ENCODE peak calls at places on chromosomes 3 and 15, in five cellular contexts. T is OCI-LY7, H is tibial nerve, F is ovary, W is PC-9. O is an unnamed sample.

GRCh38 chr3:145519598-145520078 is 641.3 kb downstream of the PLOD2 start:
- DNase-seq in T (no peak), H (no peak), F (no peak), W (no peak), O (no peak)

GRCh38 chr3:119184083-119184482 is 10.7 kb downstream of the UPK1B start:
- DNase-seq in T (no peak), H (no peak), F (no peak), W (no peak), O (no peak)

GRCh38 chr3:15332405-15333098 is at the start of gene SH3BP5:
- DNase-seq in T (peak; percentile 86), H (peak; percentile 66), F (peak; percentile 82), W (peak; percentile 36), O (no peak)

GRCh38 chr3:33718595-33718907 is 497 bp upstream of the CLASP2 start:
- DNase-seq in T (no peak), H (no peak), F (no peak), W (no peak), O (no peak)

GRCh38 chr3:87436781-87437543 is 160.6 kb upstream of the POU1F1 start:
- DNase-seq in T (no peak), H (no peak), F (no peak), W (no peak), O (no peak)

GRCh38 chr3:113271594-113272368 is 60.4 kb downstream of the BOC start:
- DNase-seq in T (no peak), H (no peak), F (no peak), W (no peak), O (no peak)

GRCh38 chr3:188170461-188171459 is 16.8 kb downstream of the LPP start:
- DNase-seq in T (peak; percentile 35), H (no peak), F (no peak), W (peak; percentile 87), O (no peak)

GRCh38 chr15:76058714-76059319 is 968 bp upstream of the TMEM266 start:
- DNase-seq in T (no peak), H (no peak), F (no peak), W (no peak), O (no peak)

GRCh38 chr3:48194446-48195071 is 6.3 kb upstream of the CDC25A start:
- DNase-seq in T (peak; percentile 70), H (peak; percentile 71), F (peak; percentile 67), W (peak; percentile 55), O (no peak)

GRCh38 chr15:96392380-96393208 is 62.1 kb downstream of the NR2F2 start:
- DNase-seq in T (no peak), H (no peak), F (no peak), W (no peak), O (no peak)

GRCh38 chr15:74897300-74897701 is 7.5 kb downstream of the MPI start:
- DNase-seq in T (no peak), H (no peak), F (no peak), W (no peak), O (no peak)

GRCh38 chr15:84800365-84800806 is 16.8 kb upstream of the ALPK3 start:
- DNase-seq in T (no peak), H (no peak), F (no peak), W (no peak), O (no peak)

GRCh38 chr15:71333839-71334238 is 218.6 kb downstream of the THSD4 start:
- DNase-seq in T (no peak), H (no peak), F (no peak), W (no peak), O (no peak)

GRCh38 chr15:56040081-56041035 is 46.9 kb upstream of the NEDD4 start:
- DNase-seq in T (no peak), H (peak; percentile 79), F (no peak), W (peak; percentile 86), O (peak; percentile 45)

GRCh38 chr3:61928020-61928419 is 366.6 kb downstream of the PTPRG start:
- DNase-seq in T (no peak), H (no peak), F (no peak), W (no peak), O (no peak)

GRCh38 chr3:56899851-56900250 is 98.1 kb upstream of the ARHGEF3 start:
- DNase-seq in T (no peak), H (no peak), F (no peak), W (no peak), O (no peak)

GRCh38 chr3:53822331-53822741 is 23.9 kb downstream of the CHDH start:
- DNase-seq in T (no peak), H (no peak), F (no peak), W (no peak), O (no peak)

GRCh38 chr3:45642731-45643152 is 46.5 kb upstream of the SACM1L start:
- DNase-seq in T (no peak), H (no peak), F (no peak), W (no peak), O (no peak)

GRCh38 chr3:168511428-168512014 is 415.8 kb upstream of the GOLIM4 start:
- DNase-seq in T (peak; percentile 0), H (no peak), F (no peak), W (no peak), O (no peak)

GRCh38 chr3:176939022-176939817 is 258.1 kb downstream of the TBL1XR1 start:
- DNase-seq in T (peak; percentile 79), H (peak; percentile 47), F (peak; percentile 34), W (peak; percentile 76), O (no peak)

GRCh38 chr3:38713121-38713520 is 63.6 kb upstream of the SCN5A start:
- DNase-seq in T (no peak), H (no peak), F (no peak), W (no peak), O (no peak)

GRCh38 chr3:196754215-196754937 is 14.7 kb downstream of the PAK2 start:
- DNase-seq in T (no peak), H (no peak), F (no peak), W (no peak), O (no peak)

GRCh38 chr3:196753201-196753600 is 13.5 kb downstream of the PAK2 start:
- DNase-seq in T (no peak), H (no peak), F (no peak), W (no peak), O (no peak)

DNA sequence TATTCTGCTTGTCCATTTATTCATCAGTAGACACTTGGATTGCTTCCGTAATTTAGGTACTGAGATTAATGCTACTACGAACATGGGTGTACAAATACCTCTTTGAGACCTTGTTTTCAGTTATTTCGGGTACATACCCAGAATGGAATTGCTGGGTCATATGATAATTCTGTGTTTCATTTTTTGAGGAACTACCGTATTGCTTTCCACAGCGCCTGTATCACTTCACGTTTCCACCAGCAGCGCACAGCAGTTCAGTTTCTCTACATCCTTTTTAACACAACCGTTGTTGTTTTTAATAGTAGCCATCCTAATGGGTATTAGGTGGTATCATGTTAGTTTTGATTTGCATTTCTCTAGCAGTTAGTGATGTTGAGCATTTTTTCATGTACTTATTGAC is 9.5 kb downstream of the PAK2 start:
- DNase-seq in T (no peak), H (no peak), F (no peak), W (no peak), O (no peak)
- H3K4me1 ChIP-seq in T (no peaks in the 10 kb centered on the region), H (peaks cover 4% of the 10 kb centered on the region), F (peaks cover 3% of the 10 kb centered on the region), W (no peaks in the 10 kb centered on the region), O (no peaks in the 10 kb centered on the region)

DNA sequence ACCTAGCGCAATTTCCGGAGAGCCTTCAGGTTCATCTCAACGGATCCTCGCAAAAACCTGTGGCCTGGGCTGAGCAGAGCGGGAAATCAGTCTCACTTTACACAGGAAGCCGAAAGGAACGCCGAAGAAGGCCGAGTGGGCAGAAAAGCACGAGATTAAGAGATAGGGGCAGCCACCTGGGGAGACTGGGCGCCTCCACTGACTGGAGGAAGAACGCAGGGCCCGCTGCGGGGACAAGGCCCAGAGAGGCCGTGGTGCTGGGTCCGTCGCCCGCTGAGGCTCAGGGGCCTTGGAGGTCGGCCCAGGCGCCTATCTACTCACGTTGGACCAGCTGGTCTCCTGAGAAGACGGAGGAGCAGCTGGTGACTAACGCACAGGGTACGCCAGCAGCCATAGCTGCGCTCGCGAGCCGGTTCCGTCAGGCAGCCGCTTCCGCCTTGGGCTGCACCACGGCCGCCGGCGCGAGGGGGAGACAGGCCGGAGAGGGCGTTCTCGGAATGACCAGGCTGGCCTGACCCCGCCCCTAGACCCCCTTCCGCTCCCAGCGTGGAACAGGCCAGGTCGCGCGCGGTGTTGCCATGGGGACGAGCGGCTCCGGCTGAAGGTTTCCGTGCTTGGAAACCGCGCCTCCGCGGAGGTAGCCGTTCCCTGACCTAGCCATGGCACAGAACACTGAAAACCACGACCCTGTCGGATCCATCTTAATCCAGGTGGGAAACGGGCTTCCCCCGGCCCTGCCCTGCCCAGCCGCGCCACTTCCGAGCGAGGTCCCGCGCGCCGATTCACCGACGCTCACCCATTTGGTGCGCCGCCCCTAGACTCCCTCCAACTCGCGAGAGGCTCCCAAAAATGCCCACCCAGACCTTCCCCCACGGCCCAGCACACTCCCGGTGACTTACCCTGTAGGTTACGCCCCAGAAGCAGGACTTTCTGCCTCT is at the start of the genes AAGAB and IQCH:
- DNase-seq in T (peak; percentile 96), H (peak; percentile 96), F (peak; percentile 98), W (peak; percentile 88), O (peak; percentile 91)
- H3K27ac ChIP-seq in T (peak within 1 kb of the TSS; percentile 69), H (peak within 1 kb of the TSS; percentile 82), F (peak within 1 kb of the TSS; percentile 10), W (peak within 1 kb of the TSS; percentile 86), O (peak within 1 kb of the TSS; percentile 81)

GRCh38 chr3:160437083-160437455 is 12.5 kb downstream of the TRIM59 start:
- DNase-seq in T (no peak), H (no peak), F (no peak), W (no peak), O (no peak)

GRCh38 chr3:160435747-160436146 is 13.8 kb downstream of the TRIM59 start:
- DNase-seq in T (no peak), H (no peak), F (no peak), W (no peak), O (no peak)

GRCh38 chr3:160435095-160435494 is 14.5 kb downstream of the TRIM59 start:
- DNase-seq in T (no peak), H (no peak), F (no peak), W (no peak), O (no peak)

GRCh38 chr3:160434071-160434470 is 15.5 kb downstream of the TRIM59 start:
- DNase-seq in T (no peak), H (no peak), F (no peak), W (no peak), O (no peak)
- H3K4me3 ChIP-seq in T (no peak overlapping the region), H (no peak overlapping the region), F (no peak overlapping the region), W (no peak overlapping the region), O (no peak overlapping the region)

GRCh38 chr15:99430881-99431401 is 134.8 kb upstream of the MEF2A start:
- DNase-seq in T (no peak), H (no peak), F (no peak), W (no peak), O (no peak)
- H3K4me1 ChIP-seq in T (peaks cover 4% of the 10 kb centered on the region), H (no peaks in the 10 kb centered on the region), F (peaks cover 6% of the 10 kb centered on the region), W (peaks cover 29% of the 10 kb centered on the region), O (peaks cover 3% of the 10 kb centered on the region)

O was measured in thoracic aorta.